ENCODE peak calls at places on chromosomes 11 and 22, in four cellular contexts. B is GM12878, W is K562, A is H1. C is an unnamed sample.

GRCh38 chr11:126307706-126308105 is 3.8 kb downstream of the DCPS start:
- DNase-seq in A (peak), W (peak), B (no peak), C (peak)

GRCh38 chr22:46515208-46516111 is 22.0 kb downstream of the CELSR1 start:
- DNase-seq in B (no peak), W (no peak), A (no peak), C (no peak)

GRCh38 chr11:118290923-118291322 is 13.6 kb upstream of the CD3E start:
- DNase-seq in A (no peak), W (no peak), B (no peak), C (peak)

GRCh38 chr11:125871391-125872137 is 15.9 kb upstream of the HYLS1 start:
- DNase-seq in B (no peak), W (peak), A (peak), C (peak)

GRCh38 chr11:75325713-75326438 is 25.6 kb downstream of the ARRB1 start:
- DNase-seq in W (peak), A (no peak), B (no peak), C (no peak)

GRCh38 chr11:79663012-79663411 is 222.2 kb upstream of the TENM4 start:
- DNase-seq in W (no peak), A (no peak), B (no peak), C (no peak)

GRCh38 chr22:19875061-19875530 is 20.4 kb upstream of the GNB1L start:
- DNase-seq in W (no peak), A (no peak), B (no peak), C (no peak)

GRCh38 chr11:104432526-104432925 is 268.6 kb upstream of the PDGFD start:
- DNase-seq in A (no peak), B (no peak), W (no peak), C (no peak)

GRCh38 chr11:69529001-69529400 is 47.5 kb downstream of the LINC01488 start:
- DNase-seq in B (no peak), W (no peak), A (no peak), C (no peak)

DNA sequence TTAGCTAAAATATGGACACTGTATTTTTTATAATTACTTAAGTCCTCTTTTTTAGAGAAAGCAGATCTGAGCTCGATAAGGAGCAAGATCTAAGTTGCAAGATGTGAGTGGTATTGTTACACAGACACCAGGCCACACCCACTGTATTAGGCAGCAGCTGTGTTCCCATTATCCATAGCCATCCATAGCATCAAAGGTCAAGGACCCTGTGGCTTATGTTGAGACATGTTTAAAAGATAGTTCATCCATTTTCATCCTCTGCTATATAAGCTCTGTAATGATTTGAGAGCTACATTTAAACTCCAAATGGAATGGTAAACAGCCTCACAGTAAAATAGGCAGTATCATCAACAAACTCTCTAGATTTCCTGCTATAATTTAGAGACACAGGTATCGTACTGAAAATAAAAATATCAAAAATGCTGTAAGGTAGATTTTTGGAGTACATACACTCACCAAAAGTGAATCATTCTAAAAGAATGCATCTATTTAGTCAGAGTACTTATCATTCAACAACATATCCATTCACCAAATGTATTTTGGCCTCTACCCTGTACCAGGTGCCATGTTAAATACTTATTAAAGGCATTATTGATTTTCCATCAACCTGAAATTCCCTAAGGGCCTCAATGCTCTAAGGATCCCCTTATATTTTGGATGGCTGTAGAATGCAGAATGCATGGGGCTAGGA is 574.0 kb downstream of the LRRC4C start:
- DNase-seq in W (no peak), A (no peak), B (no peak), C (no peak)
- TF ChIP-seq KDM1A in W (no peak), A (no peak), B (no peak), C (no peak)

GRCh38 chr11:16605440-16605970 is 132.9 kb upstream of the C11orf58 start:
- DNase-seq in W (peak), B (no peak), A (no peak), C (no peak)

GRCh38 chr11:16607675-16608644 is 130.5 kb upstream of the C11orf58 start:
- DNase-seq in B (no peak), W (peak), A (no peak), C (no peak)

GRCh38 chr11:16606784-16607674 is 131.4 kb upstream of the C11orf58 start:
- DNase-seq in A (peak), W (peak), B (no peak), C (no peak)

GRCh38 chr11:16604784-16605439 is 133.5 kb upstream of the C11orf58 start:
- DNase-seq in W (peak), A (peak), B (no peak), C (no peak)

GRCh38 chr11:16605971-16606783 is 132.3 kb upstream of the C11orf58 start:
- DNase-seq in W (peak), A (peak), B (peak), C (peak)
- TF ChIP-seq EZH2 in W (no peak), A (no peak), B (peak), C (peak)

GRCh38 chr22:23064381-23065068 is 5.8 kb upstream of the GNAZ start:
- DNase-seq in B (no peak), W (no peak), A (peak), C (no peak)
- TF ChIP-seq KDM1A in B (no peak), W (no peak), A (no peak), C (no peak)

DNA sequence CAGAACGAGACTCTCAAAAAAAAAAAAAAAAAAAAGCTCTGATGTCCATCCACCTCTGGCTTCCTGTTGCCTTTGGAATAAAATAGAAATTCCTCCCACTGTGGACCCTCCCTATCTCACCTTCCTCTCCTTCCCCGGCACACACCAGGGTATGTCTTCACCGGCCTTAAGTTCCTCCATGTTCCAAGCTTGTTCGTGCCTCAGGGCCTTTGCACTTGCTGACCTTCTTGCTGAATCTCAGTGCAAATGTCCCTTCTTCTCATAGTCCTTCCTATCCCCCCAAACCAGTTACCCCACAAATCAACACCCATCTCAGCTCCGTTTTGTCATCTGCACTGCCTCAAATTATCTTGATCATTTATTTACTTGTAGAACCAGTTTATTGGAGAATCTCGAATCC is 20.6 kb downstream of the IFT27 start:
- DNase-seq in B (no peak), W (no peak), A (no peak), C (no peak)
- TF ChIP-seq EZH2 in B (no peak), W (no peak), A (no peak), C (no peak)

DNA sequence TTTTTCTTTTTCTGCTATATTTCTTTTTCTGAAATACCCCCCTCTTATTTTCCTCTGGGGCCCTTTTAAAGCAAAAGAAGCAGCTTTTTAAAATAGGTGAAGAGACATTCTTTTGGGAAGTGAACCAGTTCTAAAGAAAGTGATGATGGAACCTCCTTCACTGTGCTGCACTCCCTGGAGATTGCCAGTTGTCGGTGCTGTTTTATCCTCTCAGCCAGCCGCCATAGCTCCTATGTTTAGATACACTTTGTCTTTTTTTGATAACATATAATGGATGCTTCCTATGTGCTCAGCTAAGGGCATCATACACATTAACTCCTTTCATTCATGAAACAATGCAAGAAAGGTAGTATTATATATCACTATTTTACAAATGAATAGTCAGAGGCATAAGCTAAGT is 14.0 kb downstream of the CFAP300 start:
- DNase-seq in B (no peak), W (no peak), A (no peak), C (peak)
- TF ChIP-seq KDM1A in B (no peak), W (no peak), A (no peak), C (no peak)

DNA sequence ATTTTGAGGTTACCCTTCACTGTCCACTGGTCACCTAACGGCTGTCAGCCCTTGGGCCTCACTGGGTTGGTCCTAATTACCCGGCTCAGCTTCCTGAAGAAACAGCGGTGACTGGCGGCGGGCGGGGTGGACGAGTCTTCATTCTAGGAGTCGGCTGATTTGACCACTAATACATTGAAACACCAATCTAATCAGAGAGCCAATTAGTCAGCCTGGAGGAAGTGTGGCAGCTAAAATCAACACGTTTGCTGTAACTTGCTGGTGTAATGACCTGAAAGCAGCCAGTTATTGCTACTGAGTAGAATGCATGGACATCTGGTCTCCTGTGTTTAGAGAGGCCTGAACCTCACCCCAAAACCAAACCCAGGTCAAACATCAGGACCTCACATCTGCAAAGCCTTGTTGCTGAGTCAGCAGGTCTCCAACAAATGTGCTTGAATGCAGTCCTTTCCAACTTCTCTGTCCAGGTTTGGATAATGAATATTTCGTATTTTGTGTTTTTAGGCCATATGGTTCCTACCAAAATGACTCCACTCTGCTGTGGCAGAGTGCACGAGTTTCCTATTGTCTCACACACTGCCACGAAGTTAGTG is 496.4 kb downstream of the BRD1 start:
- DNase-seq in B (no peak), A (peak), W (no peak), C (no peak)
- TF ChIP-seq EZH2 in B (no peak), A (no peak), W (no peak), C (no peak)

DNA sequence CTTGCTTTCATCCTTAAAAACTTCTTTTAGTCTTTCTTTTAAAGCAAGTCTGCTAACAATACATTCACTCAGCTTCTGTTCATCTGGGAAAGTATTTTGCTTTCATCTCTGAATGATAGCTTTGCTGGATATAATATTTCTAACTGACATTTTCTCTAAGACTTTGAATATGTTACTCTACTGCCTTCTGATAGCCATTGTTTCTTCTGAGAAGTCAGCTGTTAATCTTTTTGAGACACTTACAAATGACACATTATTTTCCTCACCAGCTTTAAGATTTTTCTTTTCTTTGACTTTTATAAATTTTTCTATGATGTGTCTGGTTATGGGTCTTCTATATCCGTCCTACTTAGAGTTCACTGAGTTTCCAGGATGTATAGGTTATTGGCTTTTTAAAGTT is 643.1 kb downstream of the KCNA4 start:
- DNase-seq in W (no peak), B (no peak), A (no peak), C (no peak)
- TF ChIP-seq KDM1A in W (no peak), B (no peak), A (no peak), C (no peak)

GRCh38 chr11:16279524-16279923 is 76.8 kb downstream of the SOX6 start:
- DNase-seq in A (no peak), W (no peak), B (no peak), C (no peak)

GRCh38 chr11:16276251-16276650 is 80.1 kb downstream of the SOX6 start:
- DNase-seq in W (no peak), B (no peak), A (no peak), C (no peak)

GRCh38 chr11:16278273-16278672 is 78.1 kb downstream of the SOX6 start:
- DNase-seq in A (no peak), W (no peak), B (no peak), C (no peak)

GRCh38 chr11:16280256-16280682 is 76.1 kb downstream of the SOX6 start:
- DNase-seq in W (peak), A (no peak), B (no peak), C (no peak)

DNA sequence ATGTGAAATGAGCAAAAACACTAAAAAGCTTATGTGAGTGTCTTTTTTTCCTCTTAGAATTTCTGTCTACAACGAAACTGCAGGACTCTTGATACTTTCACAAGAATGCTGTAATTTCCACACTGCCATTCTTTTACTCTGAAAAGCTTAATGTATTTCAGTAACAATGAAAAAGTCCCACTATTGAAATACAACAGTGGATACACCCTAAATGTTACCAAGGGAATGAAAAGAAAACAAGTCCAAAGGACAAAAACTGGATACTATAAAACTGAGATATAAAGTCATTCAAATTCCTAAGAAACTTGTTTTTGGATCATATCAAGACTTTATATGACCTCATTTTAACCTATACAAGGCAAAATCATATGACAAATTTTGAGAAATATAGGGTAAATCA is 77.4 kb downstream of the SOX6 start:
- DNase-seq in A (no peak), B (no peak), W (no peak), C (no peak)
- TF ChIP-seq EZH2 in A (no peak), B (no peak), W (no peak), C (no peak)

GRCh38 chr11:64333556-64333955 is 6.4 kb upstream of the CCDC88B start:
- DNase-seq in A (no peak), B (no peak), W (no peak), C (no peak)
- TF ChIP-seq KDM1A in A (no peak), B (no peak), W (no peak), C (no peak)

C was measured in HepG2.